ENCODE peak calls at places on chromosomes 5 and 9, in five cellular contexts. D is ovary, L is fibroblast of mammary gland, T is PC-9, X is spleen. G is an unnamed sample.

GRCh38 chr9:133514475-133515239 is 10.1 kb downstream of the MYMK start:
- DNase-seq in D (peak), L (no peak), T (no peak), X (no peak), G (no peak)

GRCh38 chr9:137296214-137297059 is 5.6 kb downstream of the NRARP start:
- DNase-seq in D (peak), L (peak), T (no peak), X (no peak), G (peak)

GRCh38 chr9:135408676-135409254 is 70.8 kb upstream of the PPP1R26 start:
- DNase-seq in D (no peak), L (no peak), T (no peak), X (peak), G (no peak)

GRCh38 chr9:120892748-120893584 is 16.0 kb upstream of the PHF19 start:
- DNase-seq in D (no peak), L (peak), T (peak), X (no peak), G (peak)

GRCh38 chr9:137394866-137395665 is 27.9 kb downstream of the EXD3 start:
- DNase-seq in D (no peak), L (no peak), T (no peak), X (no peak), G (no peak)

GRCh38 chr9:113631811-113632665 is 168.5 kb downstream of the RGS3 start:
- DNase-seq in D (peak), L (no peak), T (no peak), X (peak), G (no peak)

GRCh38 chr5:96017951-96018350 is 56.3 kb upstream of the ELL2 start:
- DNase-seq in D (no peak), L (peak), T (no peak), X (no peak), G (peak)

GRCh38 chr9:92609142-92609500 is 60.8 kb downstream of the IPPK start:
- DNase-seq in D (no peak), L (no peak), T (no peak), X (no peak), G (peak)

GRCh38 chr5:94968507-94969095 is 316.3 kb downstream of the MCTP1 start:
- DNase-seq in D (no peak), L (peak), T (peak), X (no peak), G (peak)

GRCh38 chr5:157857821-157858526 is 971 bp downstream of the CLINT1 start:
- DNase-seq in D (no peak), L (peak), T (peak), X (no peak), G (peak)

GRCh38 chr5:74237746-74238145 is 402.8 kb downstream of the ENC1 start:
- DNase-seq in D (no peak), L (no peak), T (no peak), X (no peak), G (no peak)

GRCh38 chr9:122806661-122807060 is 6.7 kb downstream of the OR1K1 start:
- DNase-seq in D (no peak), L (peak), T (no peak), X (no peak), G (no peak)

GRCh38 chr5:51488803-51489642 is 105.8 kb downstream of the ISL1 start:
- DNase-seq in D (no peak), L (no peak), T (no peak), X (no peak), G (no peak)

GRCh38 chr9:79661926-79662552 is 90.3 kb downstream of the TLE4 start:
- DNase-seq in D (no peak), L (no peak), T (no peak), X (no peak), G (no peak)

GRCh38 chr5:105638437-105638836 is 2032.3 kb downstream of the EFNA5 start:
- DNase-seq in D (no peak), L (no peak), T (no peak), X (no peak), G (no peak)

GRCh38 chr9:95024097-95024671 is 293.3 kb downstream of the FANCC start:
- DNase-seq in D (no peak), L (no peak), T (no peak), X (no peak), G (no peak)

GRCh38 chr9:74783408-74783807 is 104.3 kb downstream of the TRPM6 start:
- DNase-seq in D (no peak), L (peak), T (peak), X (no peak), G (peak)

GRCh38 chr5:59798862-59799667 is 94.5 kb downstream of the PDE4D start:
- DNase-seq in D (no peak), L (peak), T (peak), X (no peak), G (peak)

GRCh38 chr5:180806351-180807011 is 3.9 kb upstream of the MGAT1 start:
- DNase-seq in D (no peak), L (no peak), T (peak), X (no peak), G (no peak)
- H3K4me3 ChIP-seq in D (no peak), L (no peak), T (peak), X (no peak), G (no peak)

GRCh38 chr5:126777974-126778674 is 1.2 kb downstream of the LMNB1 start:
- DNase-seq in D (peak), L (peak), T (peak), X (peak), G (peak)

GRCh38 chr5:126780165-126780827 is 3.4 kb downstream of the LMNB1 start:
- DNase-seq in D (peak), L (peak), T (peak), X (no peak), G (peak)

GRCh38 chr5:126778675-126779403 is 1.9 kb downstream of the LMNB1 start:
- DNase-seq in D (no peak), L (peak), T (no peak), X (no peak), G (no peak)

GRCh38 chr5:126777257-126777973 is 479 bp downstream of the LMNB1 start:
- DNase-seq in D (peak), L (peak), T (peak), X (peak), G (peak)

DNA sequence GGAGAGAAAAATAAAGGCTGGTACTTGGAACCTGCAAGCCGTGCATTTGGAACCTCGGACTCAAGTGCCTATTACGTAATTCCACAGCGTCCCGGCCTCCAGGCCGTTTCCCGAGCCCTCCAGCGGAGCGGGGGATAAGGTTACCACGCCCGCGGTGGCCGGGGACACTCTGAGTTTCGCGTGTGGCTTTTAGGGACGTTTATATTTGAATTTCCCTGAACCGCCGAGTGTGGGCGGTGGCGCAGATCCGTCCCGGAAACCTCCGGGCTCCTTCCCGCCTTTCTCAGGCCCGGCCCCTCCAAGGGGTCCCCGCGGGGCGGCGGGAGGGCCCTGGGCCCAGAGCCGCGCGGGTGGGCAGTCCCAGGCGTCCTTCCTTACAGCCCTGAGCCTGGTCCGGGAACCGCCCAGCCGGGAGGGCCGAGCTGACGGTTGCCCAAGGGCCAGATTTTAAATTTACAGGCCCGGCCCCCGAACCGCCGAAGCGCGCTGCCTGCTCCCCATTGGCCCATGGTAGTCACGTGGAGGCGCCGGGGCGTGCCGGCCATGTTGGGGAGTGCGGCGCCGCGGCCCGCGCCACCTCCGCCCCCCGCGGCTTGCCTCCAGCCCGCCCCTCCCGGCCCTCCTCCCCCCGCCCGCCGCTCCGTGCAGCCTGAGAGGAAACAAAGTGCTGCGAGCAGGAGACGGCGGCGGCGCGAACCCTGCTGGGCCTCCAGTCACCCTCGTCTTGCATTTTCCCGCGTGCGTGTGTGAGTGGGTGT is at the start of gene LMNB1:
- DNase-seq in D (peak), L (peak), T (peak), X (peak), G (peak)
- TF ChIP-seq CTCF in D (no peak), L (no peak), T (no peak), X (peak), G (no peak)

GRCh38 chr9:19935422-19935821 is 146.6 kb upstream of the SLC24A2 start:
- DNase-seq in D (no peak), L (no peak), T (no peak), X (no peak), G (no peak)
- H3K4me3 ChIP-seq in D (no peak), L (no peak), T (no peak), X (no peak), G (no peak)

GRCh38 chr5:115069087-115069968 is 100.4 kb downstream of the TRIM36 start:
- DNase-seq in D (no peak), L (peak), T (no peak), X (no peak), G (peak)
- TF ChIP-seq CTCF in D (no peak), L (peak), T (peak), X (peak), G (peak)

GRCh38 chr9:4238522-4238921 is 61.3 kb downstream of the GLIS3 start:
- DNase-seq in D (no peak), L (peak), T (no peak), X (no peak), G (peak)
- H3K4me3 ChIP-seq in D (no peak), L (no peak), T (no peak), X (no peak), G (no peak)

DNA sequence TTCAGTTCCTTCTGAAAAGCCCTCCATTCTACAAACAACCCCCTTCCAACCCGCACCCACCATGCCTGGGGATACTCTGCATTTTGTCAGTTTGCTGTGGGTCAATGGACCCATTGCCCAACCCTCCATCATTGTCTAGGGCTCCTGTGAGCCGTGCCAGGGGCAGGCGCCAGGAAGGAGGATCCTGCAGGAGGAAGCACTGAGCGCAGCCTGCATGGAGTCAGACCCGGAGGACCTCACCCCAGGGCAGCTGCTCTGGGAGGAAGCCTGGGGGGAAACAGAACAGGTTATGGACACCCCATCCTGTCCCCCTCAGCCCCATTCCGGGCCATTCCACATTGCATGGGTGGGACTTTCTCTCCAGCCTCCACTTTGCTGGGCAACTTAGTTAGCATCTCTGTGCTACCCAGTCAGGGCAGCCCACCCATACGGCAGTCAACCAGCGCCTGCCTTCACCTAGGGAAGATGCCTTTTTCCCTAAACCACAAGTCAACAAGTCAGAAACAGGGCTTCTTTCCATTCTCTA is 48.6 kb upstream of the VDAC1 start:
- DNase-seq in D (no peak), L (no peak), T (no peak), X (no peak), G (peak)
- TF ChIP-seq CTCF in D (no peak), L (no peak), T (no peak), X (no peak), G (no peak)

GRCh38 chr5:123091258-123091987 is 2.4 kb downstream of the PRDM6 start:
- DNase-seq in D (no peak), L (no peak), T (no peak), X (no peak), G (no peak)

GRCh38 chr5:123089572-123089970 is 530 bp downstream of the PRDM6 start:
- DNase-seq in D (peak), L (peak), T (no peak), X (no peak), G (peak)

GRCh38 chr5:123089971-123090640 is 1.1 kb downstream of the PRDM6 start:
- DNase-seq in D (no peak), L (peak), T (no peak), X (no peak), G (peak)

GRCh38 chr5:123091988-123092583 is 3.0 kb downstream of the PRDM6 start:
- DNase-seq in D (no peak), L (no peak), T (no peak), X (no peak), G (no peak)

GRCh38 chr5:123090641-123091257 is 1.7 kb downstream of the PRDM6 start:
- DNase-seq in D (no peak), L (no peak), T (no peak), X (no peak), G (no peak)
- H3K4me3 ChIP-seq in D (peak), L (peak), T (no peak), X (peak), G (peak)

GRCh38 chr5:54229041-54229780 is 81.2 kb downstream of the ARL15 start:
- DNase-seq in D (peak), L (peak), T (peak), X (peak), G (peak)

GRCh38 chr5:54234304-54234938 is 76.0 kb downstream of the ARL15 start:
- DNase-seq in D (no peak), L (peak), T (no peak), X (no peak), G (peak)
- TF ChIP-seq CTCF in D (peak), L (peak), T (peak), X (no peak), G (peak)

GRCh38 chr5:144167998-144168397 is 2.5 kb downstream of the YIPF5 start:
- DNase-seq in D (no peak), L (no peak), T (no peak), X (no peak), G (no peak)
- H3K4me3 ChIP-seq in D (no peak), L (no peak), T (no peak), X (no peak), G (peak)

DNA sequence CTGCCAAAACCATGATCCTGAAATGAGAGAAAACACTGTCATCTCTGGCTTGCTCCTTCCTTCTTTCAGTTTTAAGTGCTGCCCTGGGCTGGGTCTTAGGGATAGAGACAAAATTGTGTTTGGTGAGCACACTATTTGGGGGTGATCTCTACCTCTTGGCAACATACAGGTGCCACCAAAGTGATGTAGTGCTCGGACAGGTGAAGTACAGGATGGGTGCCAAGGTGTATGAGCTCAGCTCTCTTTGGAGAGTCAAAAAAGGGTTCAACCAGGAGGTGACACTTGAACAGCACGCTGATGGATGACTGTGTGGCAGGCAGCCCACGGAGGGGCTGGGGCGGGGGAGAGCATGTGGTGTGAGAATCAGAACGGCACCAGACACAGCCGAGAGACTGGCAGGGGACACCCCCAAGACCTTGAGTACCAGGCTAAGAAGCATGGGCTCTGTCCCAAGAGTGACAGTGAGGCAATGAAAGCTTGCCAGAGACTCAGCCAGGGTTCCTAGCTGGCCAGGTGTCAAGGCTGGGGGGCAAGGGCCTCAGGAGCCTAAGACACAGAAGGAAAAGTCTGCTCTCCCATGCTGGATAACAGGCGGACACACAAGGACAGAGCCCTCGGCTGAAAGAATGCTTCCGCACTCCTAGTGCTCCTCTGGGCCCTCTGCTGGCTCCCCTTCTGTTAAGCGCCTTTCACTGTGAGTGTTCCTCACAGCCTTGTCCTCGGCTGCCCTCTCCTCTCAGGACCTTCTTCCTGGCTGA is 2.5 kb downstream of the NHP2 start:
- DNase-seq in D (no peak), L (peak), T (no peak), X (peak), G (no peak)
- TF ChIP-seq CTCF in D (no peak), L (peak), T (no peak), X (no peak), G (no peak)